ENCODE peak calls at places on chromosomes 7 and 10, in four cellular contexts. R, L, E and V are unnamed samples.

GRCh38 chr7:44980393-44981034 is 1.7 kb upstream of the MYO1G start:
- DNase-seq in R (no peak), L (no peak), E (no peak), V (no peak)

GRCh38 chr10:70518695-70519094 is 40.1 kb downstream of the PALD1 start:
- DNase-seq in R (no peak), L (no peak), E (peak), V (no peak)

GRCh38 chr7:154623399-154623798 is 379.5 kb downstream of the PAXIP1 start:
- DNase-seq in R (no peak), L (no peak), E (no peak), V (no peak)

GRCh38 chr7:8190121-8190895 is 71.7 kb downstream of the ICA1 start:
- DNase-seq in R (peak), L (peak), E (peak), V (peak)

GRCh38 chr7:13990319-13990983 is 985 bp upstream of the ETV1 start:
- DNase-seq in R (peak), L (peak), E (peak), V (peak)

GRCh38 chr7:80346704-80347103 is 165.2 kb downstream of the GNAT3 start:
- DNase-seq in R (no peak), L (no peak), E (peak), V (no peak)

GRCh38 chr7:84455788-84456187 is 261.2 kb upstream of the SEMA3A start:
- DNase-seq in R (no peak), L (no peak), E (peak), V (no peak)

GRCh38 chr10:114821915-114822770 is 563 bp downstream of the FHIP2A start:
- DNase-seq in R (peak), L (peak), E (peak), V (peak)

GRCh38 chr10:130412317-130412716 is 276.1 kb downstream of the GLRX3 start:
- DNase-seq in R (no peak), L (no peak), E (no peak), V (no peak)

GRCh38 chr7:28355553-28356319 is 56.6 kb upstream of the CREB5 start:
- DNase-seq in R (no peak), L (no peak), E (no peak), V (no peak)

GRCh38 chr7:142431491-142431890 is 173.6 kb upstream of the PRSS58 start:
- DNase-seq in R (no peak), L (no peak), E (no peak), V (no peak)

GRCh38 chr10:89540550-89540949 is 5.2 kb upstream of the SLC16A12 start:
- DNase-seq in R (no peak), L (no peak), E (peak), V (no peak)

GRCh38 chr10:72089618-72090017 is 1.3 kb upstream of the SPOCK2 start:
- DNase-seq in R (no peak), L (no peak), E (no peak), V (no peak)

GRCh38 chr7:99461221-99461620 is 4.7 kb downstream of the ATP5MF start:
- DNase-seq in R (no peak), L (no peak), E (peak), V (no peak)
- TF ChIP-seq CTCF in R (no peak), L (no peak), E (peak), V (peak)

GRCh38 chr7:139127648-139128047 is 18.1 kb upstream of the ZC3HAV1 start:
- DNase-seq in R (no peak), L (no peak), E (no peak), V (no peak)
- TF ChIP-seq CTCF in R (no peak), L (no peak), E (no peak), V (no peak)

GRCh38 chr10:87817873-87818504 is at the start of gene ATAD1:
- DNase-seq in R (peak), L (peak), E (peak), V (peak)
- TF ChIP-seq CTCF in R (no peak), L (no peak), E (peak), V (no peak)

GRCh38 chr10:119657725-119658124 is 6.5 kb downstream of the BAG3 start:
- DNase-seq in R (no peak), L (no peak), E (peak), V (no peak)
- TF ChIP-seq CTCF in R (no peak), L (no peak), E (no peak), V (no peak)

GRCh38 chr7:72490301-72490700 is 78.2 kb upstream of the CALN1 start:
- DNase-seq in R (no peak), L (no peak), E (no peak), V (no peak)

GRCh38 chr7:72492446-72492845 is 80.3 kb upstream of the CALN1 start:
- DNase-seq in R (no peak), L (no peak), E (no peak), V (no peak)

GRCh38 chr7:72493850-72494661 is 81.9 kb upstream of the CALN1 start:
- DNase-seq in R (peak), L (peak), E (peak), V (peak)

DNA sequence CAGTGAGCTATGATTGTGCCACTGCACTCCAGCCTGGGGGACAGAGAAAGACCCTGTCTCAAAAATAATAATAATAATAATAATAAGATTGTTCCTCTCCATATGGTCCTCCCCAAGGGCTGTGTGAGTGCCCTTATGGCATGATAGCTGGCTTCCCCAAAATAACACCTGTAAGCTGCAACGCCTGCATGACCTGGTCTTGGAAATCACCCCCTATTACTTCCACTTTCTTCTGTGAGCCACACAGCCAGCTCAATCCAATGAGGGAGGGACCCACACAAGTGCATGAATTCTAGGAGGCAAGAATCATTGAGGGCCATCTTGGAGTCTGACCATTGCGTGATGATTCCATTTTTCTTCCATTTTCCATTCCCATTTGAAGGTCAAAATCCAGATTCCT is 82.7 kb upstream of the CALN1 start:
- DNase-seq in R (no peak), L (no peak), E (no peak), V (no peak)
- TF ChIP-seq CTCF in R (no peak), L (no peak), E (no peak), V (no peak)

GRCh38 chr7:25894002-25894901 is 257.7 kb upstream of the NFE2L3 start:
- DNase-seq in R (peak), L (peak), E (peak), V (no peak)
- TF ChIP-seq CTCF in R (no peak), L (no peak), E (no peak), V (no peak)

DNA sequence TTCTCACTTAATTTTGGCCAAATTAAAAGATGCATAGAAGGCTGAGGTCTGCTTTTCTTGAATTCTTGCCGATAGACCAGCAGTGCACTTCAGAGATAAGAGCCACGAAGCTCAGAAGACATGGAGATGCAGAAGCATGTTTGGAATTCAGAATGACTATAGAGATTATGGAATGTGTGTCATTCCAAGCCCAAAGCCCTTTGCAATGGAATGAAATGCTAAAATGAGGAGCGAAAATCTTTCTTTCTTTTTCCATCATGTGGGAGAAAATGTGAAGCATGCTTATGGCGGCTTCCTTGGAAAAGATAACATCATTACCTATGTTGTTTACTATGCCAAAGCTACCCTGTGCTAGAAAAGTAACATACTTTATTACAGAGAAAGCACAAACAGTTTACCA is 257.0 kb upstream of the RNF32 start:
- DNase-seq in R (no peak), L (no peak), E (no peak), V (no peak)
- TF ChIP-seq CTCF in R (no peak), L (no peak), E (no peak), V (no peak)